ENCODE peak calls at places on chromosomes 4 and X, in nine cellular contexts. One of them, this sample, is unnamed.

GRCh38 chr4:151796106-151796505 is 35.3 kb upstream of the GATB start:
- DNase-seq in activated CD4-positive, alpha-beta T cell treated with anti-CD3 and anti-CD28 coated beads, Interleukin-2, amount 10 ng/mL, durations not matched to agents 7 days and 5 days: no peak
- DNase-seq in psoas muscle: no peak
- DNase-seq in foreskin fibroblast: no peak
- DNase-seq in ecto neural progenitor cell: no peak
- DNase-seq in breast epithelium: no peak
- DNase-seq in HS-5: no peak
- DNase-seq in left lung: no peak
- DNase-seq in left cardiac atrium: no peak
- DNase-seq in this sample: no peak

GRCh38 chrX:42119076-42119475 is 195.7 kb upstream of the CASK start:
- DNase-seq in activated CD4-positive, alpha-beta T cell treated with anti-CD3 and anti-CD28 coated beads, Interleukin-2, amount 10 ng/mL, durations not matched to agents 7 days and 5 days: no peak
- DNase-seq in psoas muscle: no peak
- DNase-seq in foreskin fibroblast: peak; percentile 69
- DNase-seq in ecto neural progenitor cell: no peak
- DNase-seq in breast epithelium: no peak
- DNase-seq in HS-5: peak; percentile 46
- DNase-seq in left lung: no peak
- DNase-seq in left cardiac atrium: peak; percentile 20
- DNase-seq in this sample: no peak

GRCh38 chr4:87680271-87680670 is 30.2 kb downstream of the DMP1 start:
- DNase-seq in activated CD4-positive, alpha-beta T cell treated with anti-CD3 and anti-CD28 coated beads, Interleukin-2, amount 10 ng/mL, durations not matched to agents 7 days and 5 days: no peak
- DNase-seq in psoas muscle: no peak
- DNase-seq in foreskin fibroblast: no peak
- DNase-seq in ecto neural progenitor cell: no peak
- DNase-seq in breast epithelium: no peak
- DNase-seq in HS-5: no peak
- DNase-seq in left lung: no peak
- DNase-seq in left cardiac atrium: no peak
- DNase-seq in this sample: no peak

GRCh38 chrX:108165349-108166111 is 74.0 kb downstream of the ATG4A start:
- DNase-seq in activated CD4-positive, alpha-beta T cell treated with anti-CD3 and anti-CD28 coated beads, Interleukin-2, amount 10 ng/mL, durations not matched to agents 7 days and 5 days: no peak
- DNase-seq in psoas muscle: no peak
- DNase-seq in foreskin fibroblast: peak; percentile 73
- DNase-seq in ecto neural progenitor cell: peak; percentile 55
- DNase-seq in breast epithelium: no peak
- DNase-seq in HS-5: no peak
- DNase-seq in left lung: no peak
- DNase-seq in left cardiac atrium: no peak
- DNase-seq in this sample: peak; percentile 25

GRCh38 chr4:82500830-82501229 is 61.0 kb downstream of the TMEM150C start:
- DNase-seq in activated CD4-positive, alpha-beta T cell treated with anti-CD3 and anti-CD28 coated beads, Interleukin-2, amount 10 ng/mL, durations not matched to agents 7 days and 5 days: no peak
- DNase-seq in psoas muscle: no peak
- DNase-seq in foreskin fibroblast: no peak
- DNase-seq in ecto neural progenitor cell: no peak
- DNase-seq in breast epithelium: no peak
- DNase-seq in HS-5: no peak
- DNase-seq in left lung: no peak
- DNase-seq in left cardiac atrium: no peak
- DNase-seq in this sample: peak; percentile 30

GRCh38 chrX:63513825-63514574 is 162.9 kb upstream of the SPIN4 start:
- DNase-seq in activated CD4-positive, alpha-beta T cell treated with anti-CD3 and anti-CD28 coated beads, Interleukin-2, amount 10 ng/mL, durations not matched to agents 7 days and 5 days: no peak
- DNase-seq in psoas muscle: no peak
- DNase-seq in foreskin fibroblast: peak; percentile 82
- DNase-seq in ecto neural progenitor cell: no peak
- DNase-seq in breast epithelium: no peak
- DNase-seq in HS-5: peak; percentile 43
- DNase-seq in left lung: no peak
- DNase-seq in left cardiac atrium: peak; percentile 27
- DNase-seq in this sample: no peak

GRCh38 chr4:150072906-150073714 is 5.1 kb upstream of the DCLK2 start:
- DNase-seq in activated CD4-positive, alpha-beta T cell treated with anti-CD3 and anti-CD28 coated beads, Interleukin-2, amount 10 ng/mL, durations not matched to agents 7 days and 5 days: no peak
- DNase-seq in psoas muscle: no peak
- DNase-seq in foreskin fibroblast: peak; percentile 92
- DNase-seq in ecto neural progenitor cell: no peak
- DNase-seq in breast epithelium: no peak
- DNase-seq in HS-5: peak; percentile 64
- DNase-seq in left lung: no peak
- DNase-seq in left cardiac atrium: no peak
- DNase-seq in this sample: no peak

GRCh38 chr4:25879587-25879986 is 16.8 kb upstream of the SEL1L3 start:
- DNase-seq in activated CD4-positive, alpha-beta T cell treated with anti-CD3 and anti-CD28 coated beads, Interleukin-2, amount 10 ng/mL, durations not matched to agents 7 days and 5 days: no peak
- DNase-seq in psoas muscle: no peak
- DNase-seq in foreskin fibroblast: no peak
- DNase-seq in ecto neural progenitor cell: no peak
- DNase-seq in breast epithelium: no peak
- DNase-seq in HS-5: no peak
- DNase-seq in left lung: no peak
- DNase-seq in left cardiac atrium: no peak
- DNase-seq in this sample: no peak

GRCh38 chr4:188620608-188621007 is 481.4 kb downstream of the TRIML1 start:
- DNase-seq in activated CD4-positive, alpha-beta T cell treated with anti-CD3 and anti-CD28 coated beads, Interleukin-2, amount 10 ng/mL, durations not matched to agents 7 days and 5 days: no peak
- DNase-seq in psoas muscle: no peak
- DNase-seq in foreskin fibroblast: no peak
- DNase-seq in ecto neural progenitor cell: no peak
- DNase-seq in breast epithelium: no peak
- DNase-seq in HS-5: no peak
- DNase-seq in left lung: no peak
- DNase-seq in left cardiac atrium: no peak
- DNase-seq in this sample: no peak

GRCh38 chr4:185626798-185627197 is 91.5 kb upstream of the PDLIM3 start:
- DNase-seq in activated CD4-positive, alpha-beta T cell treated with anti-CD3 and anti-CD28 coated beads, Interleukin-2, amount 10 ng/mL, durations not matched to agents 7 days and 5 days: no peak
- DNase-seq in psoas muscle: no peak
- DNase-seq in foreskin fibroblast: no peak
- DNase-seq in ecto neural progenitor cell: no peak
- DNase-seq in breast epithelium: no peak
- DNase-seq in HS-5: no peak
- DNase-seq in left lung: no peak
- DNase-seq in left cardiac atrium: no peak
- DNase-seq in this sample: no peak

GRCh38 chrX:43008356-43008755 is 230.4 kb upstream of the PPP1R2C start:
- DNase-seq in activated CD4-positive, alpha-beta T cell treated with anti-CD3 and anti-CD28 coated beads, Interleukin-2, amount 10 ng/mL, durations not matched to agents 7 days and 5 days: no peak
- DNase-seq in psoas muscle: no peak
- DNase-seq in foreskin fibroblast: no peak
- DNase-seq in ecto neural progenitor cell: no peak
- DNase-seq in breast epithelium: no peak
- DNase-seq in HS-5: no peak
- DNase-seq in left lung: no peak
- DNase-seq in left cardiac atrium: no peak
- DNase-seq in this sample: no peak

GRCh38 chr4:31995943-31996901 is 1276.1 kb downstream of the PCDH7 start:
- DNase-seq in activated CD4-positive, alpha-beta T cell treated with anti-CD3 and anti-CD28 coated beads, Interleukin-2, amount 10 ng/mL, durations not matched to agents 7 days and 5 days: no peak
- DNase-seq in psoas muscle: no peak
- DNase-seq in foreskin fibroblast: no peak
- DNase-seq in ecto neural progenitor cell: peak; percentile 79
- DNase-seq in breast epithelium: no peak
- DNase-seq in HS-5: no peak
- DNase-seq in left lung: peak; percentile 75
- DNase-seq in left cardiac atrium: no peak
- DNase-seq in this sample: peak; percentile 81

GRCh38 chr4:152910521-152910920 is 25.6 kb upstream of the FHDC1 start:
- DNase-seq in activated CD4-positive, alpha-beta T cell treated with anti-CD3 and anti-CD28 coated beads, Interleukin-2, amount 10 ng/mL, durations not matched to agents 7 days and 5 days: no peak
- DNase-seq in psoas muscle: no peak
- DNase-seq in foreskin fibroblast: no peak
- DNase-seq in ecto neural progenitor cell: no peak
- DNase-seq in breast epithelium: no peak
- DNase-seq in HS-5: no peak
- DNase-seq in left lung: no peak
- DNase-seq in left cardiac atrium: no peak
- DNase-seq in this sample: no peak

GRCh38 chrX:80807606-80808159 is 2.0 kb downstream of the BRWD3 start:
- DNase-seq in activated CD4-positive, alpha-beta T cell treated with anti-CD3 and anti-CD28 coated beads, Interleukin-2, amount 10 ng/mL, durations not matched to agents 7 days and 5 days: no peak
- DNase-seq in psoas muscle: no peak
- DNase-seq in foreskin fibroblast: no peak
- DNase-seq in ecto neural progenitor cell: no peak
- DNase-seq in breast epithelium: peak; percentile 60
- DNase-seq in HS-5: no peak
- DNase-seq in left lung: no peak
- DNase-seq in left cardiac atrium: no peak
- DNase-seq in this sample: no peak

GRCh38 chrX:20300822-20301221 is 34.1 kb upstream of the RPS6KA3 start:
- DNase-seq in activated CD4-positive, alpha-beta T cell treated with anti-CD3 and anti-CD28 coated beads, Interleukin-2, amount 10 ng/mL, durations not matched to agents 7 days and 5 days: peak; percentile 8
- DNase-seq in psoas muscle: no peak
- DNase-seq in foreskin fibroblast: no peak
- DNase-seq in ecto neural progenitor cell: no peak
- DNase-seq in breast epithelium: no peak
- DNase-seq in HS-5: no peak
- DNase-seq in left lung: no peak
- DNase-seq in left cardiac atrium: no peak
- DNase-seq in this sample: no peak

GRCh38 chrX:103635436-103635835 is 6.7 kb downstream of the TCEAL1 start:
- DNase-seq in activated CD4-positive, alpha-beta T cell treated with anti-CD3 and anti-CD28 coated beads, Interleukin-2, amount 10 ng/mL, durations not matched to agents 7 days and 5 days: no peak
- DNase-seq in psoas muscle: no peak
- DNase-seq in foreskin fibroblast: peak; percentile 42
- DNase-seq in ecto neural progenitor cell: no peak
- DNase-seq in breast epithelium: no peak
- DNase-seq in HS-5: no peak
- DNase-seq in left lung: no peak
- DNase-seq in left cardiac atrium: no peak
- DNase-seq in this sample: no peak

GRCh38 chr4:83329521-83330105 is 5.0 kb downstream of the HPSE start:
- DNase-seq in activated CD4-positive, alpha-beta T cell treated with anti-CD3 and anti-CD28 coated beads, Interleukin-2, amount 10 ng/mL, durations not matched to agents 7 days and 5 days: no peak
- DNase-seq in psoas muscle: no peak
- DNase-seq in foreskin fibroblast: peak; percentile 58
- DNase-seq in ecto neural progenitor cell: no peak
- DNase-seq in breast epithelium: no peak
- DNase-seq in HS-5: no peak
- DNase-seq in left lung: no peak
- DNase-seq in left cardiac atrium: no peak
- DNase-seq in this sample: no peak

GRCh38 chr4:40234519-40235039 is 37.7 kb downstream of the RHOH start:
- DNase-seq in activated CD4-positive, alpha-beta T cell treated with anti-CD3 and anti-CD28 coated beads, Interleukin-2, amount 10 ng/mL, durations not matched to agents 7 days and 5 days: no peak
- DNase-seq in psoas muscle: no peak
- DNase-seq in foreskin fibroblast: no peak
- DNase-seq in ecto neural progenitor cell: no peak
- DNase-seq in breast epithelium: no peak
- DNase-seq in HS-5: no peak
- DNase-seq in left lung: no peak
- DNase-seq in left cardiac atrium: no peak
- DNase-seq in this sample: no peak

GRCh38 chr4:55312491-55313101 is 33.4 kb upstream of the SRD5A3 start:
- DNase-seq in activated CD4-positive, alpha-beta T cell treated with anti-CD3 and anti-CD28 coated beads, Interleukin-2, amount 10 ng/mL, durations not matched to agents 7 days and 5 days: peak; percentile 38
- DNase-seq in psoas muscle: no peak
- DNase-seq in foreskin fibroblast: peak; percentile 84
- DNase-seq in ecto neural progenitor cell: no peak
- DNase-seq in breast epithelium: no peak
- DNase-seq in HS-5: no peak
- DNase-seq in left lung: no peak
- DNase-seq in left cardiac atrium: peak; percentile 32
- DNase-seq in this sample: no peak

GRCh38 chr4:140296871-140297570 is 76.4 kb upstream of the SCOC start:
- DNase-seq in activated CD4-positive, alpha-beta T cell treated with anti-CD3 and anti-CD28 coated beads, Interleukin-2, amount 10 ng/mL, durations not matched to agents 7 days and 5 days: no peak
- DNase-seq in psoas muscle: no peak
- DNase-seq in foreskin fibroblast: no peak
- DNase-seq in ecto neural progenitor cell: no peak
- DNase-seq in breast epithelium: no peak
- DNase-seq in HS-5: no peak
- DNase-seq in left lung: no peak
- DNase-seq in left cardiac atrium: no peak
- DNase-seq in this sample: peak; percentile 28

GRCh38 chr4:26345541-26345940 is 24.7 kb downstream of the RBPJ start:
- DNase-seq in activated CD4-positive, alpha-beta T cell treated with anti-CD3 and anti-CD28 coated beads, Interleukin-2, amount 10 ng/mL, durations not matched to agents 7 days and 5 days: no peak
- DNase-seq in psoas muscle: no peak
- DNase-seq in foreskin fibroblast: no peak
- DNase-seq in ecto neural progenitor cell: no peak
- DNase-seq in breast epithelium: no peak
- DNase-seq in HS-5: no peak
- DNase-seq in left lung: no peak
- DNase-seq in left cardiac atrium: no peak
- DNase-seq in this sample: no peak